ENCODE peak calls at places on chromosomes 11 and 22, in four cellular contexts. One of them, this sample, is unnamed.

GRCh38 chr11:84889556-84889955 is 737.6 kb downstream of the DLG2 start:
- DNase-seq in adrenal gland: no peak
- DNase-seq in heart left ventricle: no peak
- DNase-seq in IMR-90: no peak
- DNase-seq in this sample: no peak

GRCh38 chr22:39178206-39179111 is 26.0 kb upstream of the CBX7 start:
- DNase-seq in heart left ventricle: no peak
- DNase-seq in adrenal gland: peak; percentile 46
- DNase-seq in IMR-90: peak; percentile 43
- DNase-seq in this sample: no peak

GRCh38 chr22:21824439-21824912 is 43.0 kb downstream of the MAPK1 start:
- DNase-seq in heart left ventricle: no peak
- DNase-seq in adrenal gland: no peak
- DNase-seq in IMR-90: no peak
- DNase-seq in this sample: no peak

GRCh38 chr11:69948256-69949141 is 129.3 kb upstream of the FGF3 start:
- DNase-seq in IMR-90: peak; percentile 57
- DNase-seq in adrenal gland: no peak
- DNase-seq in heart left ventricle: no peak
- DNase-seq in this sample: no peak

GRCh38 chr11:2518112-2518982 is 73.5 kb downstream of the KCNQ1 start:
- DNase-seq in heart left ventricle: no peak
- DNase-seq in IMR-90: no peak
- DNase-seq in adrenal gland: no peak
- DNase-seq in this sample: peak; percentile 28

GRCh38 chr22:30277547-30278344 is 11.1 kb upstream of the OSM start:
- DNase-seq in IMR-90: peak; percentile 80
- DNase-seq in heart left ventricle: no peak
- DNase-seq in adrenal gland: peak; percentile 67
- DNase-seq in this sample: no peak

GRCh38 chr11:121810291-121810690 is 305.7 kb downstream of the BLID start:
- DNase-seq in adrenal gland: no peak
- DNase-seq in heart left ventricle: no peak
- DNase-seq in IMR-90: peak; percentile 88
- DNase-seq in this sample: no peak

GRCh38 chr11:46659908-46660307 is 40.5 kb downstream of the ARHGAP1 start:
- DNase-seq in adrenal gland: peak; percentile 49
- DNase-seq in heart left ventricle: no peak
- DNase-seq in IMR-90: peak; percentile 84
- DNase-seq in this sample: no peak

GRCh38 chr11:76783294-76783900 is at the start of gene TSKU:
- DNase-seq in adrenal gland: no peak
- DNase-seq in heart left ventricle: peak; percentile 63
- DNase-seq in IMR-90: no peak
- DNase-seq in this sample: no peak

GRCh38 chr22:48761546-48761945 is 1066.1 kb downstream of the BRD1 start:
- DNase-seq in IMR-90: no peak
- DNase-seq in adrenal gland: peak; percentile 29
- DNase-seq in heart left ventricle: no peak
- DNase-seq in this sample: peak; percentile 2

GRCh38 chr11:84552791-84553190 is 1074.4 kb downstream of the DLG2 start:
- DNase-seq in heart left ventricle: no peak
- DNase-seq in adrenal gland: no peak
- DNase-seq in IMR-90: no peak
- DNase-seq in this sample: no peak

GRCh38 chr11:111911563-111912401 is at the start of gene CRYAB:
- DNase-seq in adrenal gland: peak; percentile 94
- DNase-seq in IMR-90: peak; percentile 82
- DNase-seq in heart left ventricle: peak; percentile 95
- DNase-seq in this sample: no peak

GRCh38 chr11:130808541-130808940 is 107.7 kb downstream of the SNX19 start:
- DNase-seq in IMR-90: no peak
- DNase-seq in heart left ventricle: no peak
- DNase-seq in adrenal gland: no peak
- DNase-seq in this sample: no peak

GRCh38 chr11:1224109-1224485 is 1.2 kb downstream of the MUC5B start:
- DNase-seq in heart left ventricle: peak; percentile 6
- DNase-seq in adrenal gland: no peak
- DNase-seq in IMR-90: no peak
- DNase-seq in this sample: no peak

GRCh38 chr22:41780714-41781507 is 19.6 kb upstream of the CCDC134 start:
- DNase-seq in adrenal gland: peak; percentile 78
- DNase-seq in IMR-90: peak; percentile 63
- DNase-seq in heart left ventricle: peak; percentile 73
- DNase-seq in this sample: peak; percentile 23

GRCh38 chr11:130781906-130782305 is 134.4 kb downstream of the SNX19 start:
- DNase-seq in adrenal gland: no peak
- DNase-seq in IMR-90: peak; percentile 78
- DNase-seq in heart left ventricle: no peak
- DNase-seq in this sample: no peak

GRCh38 chr11:69515271-69516245 is 34.1 kb downstream of the LINC01488 start:
- DNase-seq in IMR-90: no peak
- DNase-seq in adrenal gland: no peak
- DNase-seq in heart left ventricle: no peak
- DNase-seq in this sample: no peak

GRCh38 chr11:78660451-78660850 is 85.8 kb upstream of the NARS2 start:
- DNase-seq in adrenal gland: peak; percentile 15
- DNase-seq in IMR-90: no peak
- DNase-seq in heart left ventricle: no peak
- DNase-seq in this sample: no peak

GRCh38 chr11:3855808-3856491 is 486 bp downstream of the STIM1 start:
- DNase-seq in heart left ventricle: peak; percentile 67
- DNase-seq in adrenal gland: peak; percentile 72
- DNase-seq in IMR-90: no peak
- DNase-seq in this sample: peak; percentile 30

GRCh38 chr11:16860632-16861031 is 122.2 kb downstream of the C11orf58 start:
- DNase-seq in IMR-90: no peak
- DNase-seq in heart left ventricle: no peak
- DNase-seq in adrenal gland: no peak
- DNase-seq in this sample: no peak

GRCh38 chr11:20909995-20910726 is 240.8 kb downstream of the NELL1 start:
- DNase-seq in IMR-90: no peak
- DNase-seq in adrenal gland: no peak
- DNase-seq in heart left ventricle: no peak
- DNase-seq in this sample: no peak

GRCh38 chr11:75656044-75656726 is 12.7 kb downstream of the MAP6 start:
- DNase-seq in heart left ventricle: no peak
- DNase-seq in adrenal gland: no peak
- DNase-seq in IMR-90: peak; percentile 4
- DNase-seq in this sample: no peak

GRCh38 chr22:19710769-19711106 is 3.6 kb upstream of the SEPTIN5 start:
- DNase-seq in adrenal gland: no peak
- DNase-seq in IMR-90: no peak
- DNase-seq in heart left ventricle: no peak
- DNase-seq in this sample: no peak

GRCh38 chr22:43203471-43203981 is 16.6 kb upstream of the TTLL12 start:
- DNase-seq in adrenal gland: peak; percentile 86
- DNase-seq in heart left ventricle: peak; percentile 10
- DNase-seq in IMR-90: no peak
- DNase-seq in this sample: peak; percentile 33
- TF ChIP-seq CTCF in adrenal gland: no peak
- TF ChIP-seq CTCF in heart left ventricle: no peak
- TF ChIP-seq CTCF in IMR-90: no peak
- TF ChIP-seq CTCF in this sample: peak; percentile 36

DNA sequence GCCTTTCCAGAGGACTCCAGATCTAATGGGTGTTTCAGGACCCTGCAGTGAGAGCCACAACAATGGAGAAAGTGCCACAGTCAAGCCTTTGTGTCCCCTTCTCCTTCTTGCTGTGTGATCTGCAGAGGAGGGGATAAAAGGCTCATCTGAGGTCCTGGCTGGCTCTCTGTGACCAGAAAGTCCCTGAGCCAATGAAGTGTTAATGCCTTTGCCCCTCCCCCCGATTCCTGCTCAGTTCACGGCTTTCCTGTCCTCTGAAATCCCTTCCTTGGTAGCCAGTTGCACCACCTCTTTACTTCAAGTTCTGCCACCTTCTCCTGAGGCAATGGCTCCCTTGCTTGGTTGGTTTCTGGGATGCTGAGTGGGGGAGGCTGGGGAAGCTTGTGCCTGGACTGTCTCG is 47.6 kb downstream of the FLI1 start:
- DNase-seq in heart left ventricle: no peak
- DNase-seq in adrenal gland: no peak
- DNase-seq in IMR-90: no peak
- DNase-seq in this sample: peak; percentile 25
- H3K27ac ChIP-seq in heart left ventricle: no peak overlapping the region
- H3K27ac ChIP-seq in adrenal gland: no peak overlapping the region
- H3K27ac ChIP-seq in IMR-90: no peak overlapping the region
- H3K27ac ChIP-seq in this sample: no peak overlapping the region

GRCh38 chr11:126281666-126282175 is 1.2 kb upstream of the TIRAP start:
- DNase-seq in IMR-90: no peak
- DNase-seq in adrenal gland: peak; percentile 55
- DNase-seq in heart left ventricle: no peak
- DNase-seq in this sample: no peak
- H3K4me3 ChIP-seq in IMR-90: no peak overlapping the region
- H3K4me3 ChIP-seq in adrenal gland: no peak overlapping the region
- H3K4me3 ChIP-seq in heart left ventricle: peak overlapping the region; percentile 79
- H3K4me3 ChIP-seq in this sample: no peak overlapping the region

GRCh38 chr11:62835336-62835735 is 2.7 kb upstream of the TEX54 start:
- DNase-seq in adrenal gland: no peak
- DNase-seq in IMR-90: no peak
- DNase-seq in heart left ventricle: no peak
- DNase-seq in this sample: no peak

GRCh38 chr11:62842171-62842717 is 2.9 kb upstream of the WDR74 start:
- DNase-seq in heart left ventricle: peak; percentile 34
- DNase-seq in adrenal gland: peak; percentile 77
- DNase-seq in IMR-90: no peak
- DNase-seq in this sample: peak; percentile 67

GRCh38 chr11:62841361-62842170 is 2.2 kb upstream of the WDR74 start:
- DNase-seq in heart left ventricle: peak; percentile 86
- DNase-seq in IMR-90: peak; percentile 100
- DNase-seq in adrenal gland: peak; percentile 97
- DNase-seq in this sample: peak; percentile 95

GRCh38 chr11:62844154-62844553 is 4.8 kb upstream of the WDR74 start:
- DNase-seq in IMR-90: no peak
- DNase-seq in heart left ventricle: no peak
- DNase-seq in adrenal gland: no peak
- DNase-seq in this sample: no peak

GRCh38 chr11:62839050-62840015 is at the start of gene WDR74:
- DNase-seq in adrenal gland: peak; percentile 97
- DNase-seq in IMR-90: peak; percentile 92
- DNase-seq in heart left ventricle: peak; percentile 95
- DNase-seq in this sample: peak; percentile 83
- TF ChIP-seq CTCF in adrenal gland: no peak
- TF ChIP-seq CTCF in IMR-90: no peak
- TF ChIP-seq CTCF in heart left ventricle: no peak
- TF ChIP-seq CTCF in this sample: no peak